ENCODE peak calls at places on chromosomes 2 and 18, in nine cellular contexts. G is transverse colon, O is ovary, N is K562, A is uterus, U is body of pancreas, X is H1, T is HCT116, E is IMR-90. Z is an unnamed sample.
A peak's percentile ranks its signal among the peaks of the same experiment; 100 is the strongest.

GRCh38 chr2:91477731-91478672 is 2786.5 kb downstream of the RPIA start:
- DNase-seq in E (no peak), X (no peak), T (no peak), A (no peak), N (no peak), O (peak; percentile 10), G (no peak), U (peak; percentile 50), Z (no peak)

GRCh38 chr2:138356178-138356577 is 145.4 kb upstream of the SPOPL start:
- DNase-seq in N (no peak), X (no peak), E (peak; percentile 29), O (no peak), U (peak; percentile 27), T (no peak), G (no peak), A (no peak), Z (no peak)

GRCh38 chr2:55965966-55966365 is 42.4 kb upstream of the EFEMP1 start:
- DNase-seq in E (peak; percentile 20), U (no peak), T (no peak), A (no peak), O (no peak), X (no peak), G (no peak), N (no peak), Z (no peak)

GRCh38 chr2:71466301-71467179 is 13.2 kb downstream of the DYSF start:
- DNase-seq in A (no peak), E (no peak), X (no peak), N (no peak), U (peak; percentile 34), T (no peak), O (no peak), G (no peak), Z (no peak)

GRCh38 chr2:38095996-38096861 is 20.3 kb upstream of the CYP1B1 start:
- DNase-seq in T (no peak), U (no peak), E (peak; percentile 58), X (no peak), A (no peak), G (no peak), N (no peak), O (no peak), Z (no peak)

GRCh38 chr2:191459158-191459557 is 214.0 kb downstream of the MYO1B start:
- DNase-seq in U (no peak), A (no peak), G (no peak), O (no peak), E (no peak), X (no peak), T (no peak), N (no peak), Z (no peak)

GRCh38 chr2:23794234-23794633 is 132.7 kb downstream of the ATAD2B start:
- DNase-seq in A (no peak), O (no peak), E (no peak), N (no peak), X (no peak), G (no peak), U (no peak), T (no peak), Z (no peak)

GRCh38 chr18:55863876-55864275 is 275.9 kb upstream of the TCF4 start:
- DNase-seq in X (no peak), G (no peak), U (no peak), O (peak; percentile 39), E (peak; percentile 40), A (no peak), T (no peak), N (no peak), Z (no peak)

GRCh38 chr18:31499157-31499524 is 1.2 kb downstream of the DSG2 start:
- DNase-seq in G (no peak), N (no peak), X (no peak), T (no peak), A (no peak), E (no peak), U (no peak), O (no peak), Z (no peak)
- H3K4me3 ChIP-seq in G (peak overlapping the region; percentile 78), N (peak overlapping the region; percentile 87), X (peak overlapping the region; percentile 72), T (peak overlapping the region; percentile 92), A (peak overlapping the region; percentile 52), E (no peak overlapping the region), U (no peak overlapping the region), O (peak overlapping the region; percentile 50), Z (peak overlapping the region; percentile 54)

GRCh38 chr2:21036708-21037670 is 6.9 kb downstream of the APOB start:
- DNase-seq in N (no peak), U (no peak), X (no peak), O (no peak), E (no peak), T (no peak), G (no peak), A (no peak), Z (no peak)
- TF ChIP-seq POLR2A in N (no peak), U (no peak), X (no peak), O (no peak), E (no peak), T (no peak), G (no peak), A (no peak), Z (no peak)

GRCh38 chr2:10494351-10495066 is 46.4 kb upstream of the ODC1 start:
- DNase-seq in E (no peak), T (no peak), N (no peak), O (no peak), G (no peak), A (no peak), U (no peak), X (no peak), Z (no peak)
- H3K27ac ChIP-seq in E (no peak overlapping the region), T (no peak overlapping the region), N (no peak overlapping the region), O (no peak overlapping the region), G (no peak overlapping the region), A (no peak overlapping the region), U (no peak overlapping the region), X (no peak overlapping the region), Z (no peak overlapping the region)

GRCh38 chr2:127664065-127664894 is 11.1 kb downstream of the LIMS2 start:
- DNase-seq in T (no peak), X (no peak), E (no peak), N (no peak), A (peak; percentile 30), U (no peak), O (peak; percentile 4), G (peak; percentile 7), Z (no peak)
- H3K4me3 ChIP-seq in T (no peak overlapping the region), X (peak overlapping the region; percentile 43), E (peak overlapping the region; percentile 11), N (no peak overlapping the region), A (peak overlapping the region; percentile 28), U (no peak overlapping the region), O (peak overlapping the region; percentile 26), G (peak overlapping the region; percentile 33), Z (peak overlapping the region; percentile 11)

DNA sequence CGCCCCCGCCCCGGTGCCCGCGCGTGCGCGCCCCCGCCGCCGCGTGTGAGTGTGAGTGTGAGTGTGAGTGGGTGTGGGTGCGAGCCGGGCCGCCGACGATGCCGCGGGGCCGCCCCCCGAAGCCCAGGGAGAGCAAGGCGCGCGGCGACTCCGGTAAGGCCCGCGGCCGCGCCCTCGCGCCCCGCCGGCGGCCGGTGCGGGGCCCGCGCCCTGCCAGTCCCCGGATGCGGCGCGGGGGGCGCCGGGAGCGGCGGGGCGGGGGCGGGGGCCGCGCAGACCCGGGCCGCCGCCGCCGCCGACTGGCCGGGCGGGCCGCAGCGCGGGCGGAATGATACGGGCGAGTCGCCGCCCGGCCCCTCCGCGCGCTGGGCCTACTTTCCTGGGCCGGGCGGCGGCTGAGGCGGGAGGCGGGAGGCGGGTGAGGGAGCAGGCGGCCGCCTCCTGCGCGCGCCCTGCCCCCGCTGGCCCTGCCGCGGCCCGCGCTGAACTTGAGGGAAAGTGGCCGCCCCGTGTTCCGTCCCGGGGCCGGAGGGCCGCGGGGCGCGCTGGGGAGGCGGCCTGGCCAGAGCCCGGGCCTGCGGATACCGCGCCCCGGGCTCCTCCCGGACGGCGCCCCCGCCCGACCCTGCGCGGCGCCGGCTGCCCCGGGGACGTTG is at the start of gene ZNF236:
- DNase-seq in T (no peak), O (peak; percentile 75), E (peak; percentile 77), N (peak; percentile 80), X (no peak), G (peak; percentile 79), U (peak; percentile 83), A (peak; percentile 75), Z (no peak)
- TF ChIP-seq POLR2A in T (peak; percentile 45), O (peak; percentile 79), E (peak; percentile 77), N (no peak), X (peak; percentile 80), G (no peak), U (peak; percentile 19), A (no peak), Z (peak; percentile 85)

DNA sequence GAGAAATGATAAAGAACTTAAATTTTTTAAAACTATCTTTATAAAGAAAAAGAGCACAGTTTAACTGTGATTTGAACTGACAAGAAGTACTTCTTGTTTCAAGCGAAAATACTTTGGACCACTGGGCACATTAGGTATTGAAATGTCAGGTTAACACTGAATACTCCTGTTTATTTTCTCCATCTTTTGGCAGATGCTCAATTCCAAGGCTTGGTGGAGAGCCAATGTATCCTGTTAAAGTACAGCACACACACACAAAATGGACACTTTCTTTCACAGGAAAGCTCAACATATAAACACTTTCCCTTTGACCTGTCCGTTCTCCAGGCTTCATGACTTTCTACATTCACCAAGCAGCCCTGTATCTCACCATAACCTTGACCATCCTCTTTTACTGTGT is 32.6 kb upstream of the SP3 start:
- DNase-seq in T (no peak), O (no peak), A (no peak), E (peak; percentile 62), U (peak; percentile 69), G (no peak), X (no peak), N (no peak), Z (no peak)
- H3K27ac ChIP-seq in T (no peak overlapping the region), O (no peak overlapping the region), A (peak overlapping the region; percentile 55), E (no peak overlapping the region), U (peak overlapping the region; percentile 22), G (peak overlapping the region; percentile 43), X (no peak overlapping the region), N (no peak overlapping the region), Z (peak overlapping the region; percentile 35)